ENCODE peak calls at places on chromosomes 2 and 18, in four cellular contexts. T is HCT116, G is H1, B is WTC11. S is an unnamed sample.

GRCh38 chr2:119795309-119796303 is 35.9 kb downstream of the PTPN4 start:
- DNase-seq in T (no peak), B (no peak), G (peak), S (no peak)

GRCh38 chr2:36407403-36407802 is 51.8 kb downstream of the CRIM1 start:
- DNase-seq in T (no peak), B (no peak), G (no peak), S (no peak)

GRCh38 chr2:10137053-10137843 is 14.7 kb downstream of the RRM2 start:
- DNase-seq in T (no peak), G (no peak), B (no peak), S (peak)

GRCh38 chr2:134818321-134818720 is 20.1 kb upstream of the ACMSD start:
- DNase-seq in T (peak), B (no peak), G (no peak), S (no peak)

GRCh38 chr2:234951386-234952269 is at the start of gene SH3BP4:
- DNase-seq in G (peak), T (no peak), B (peak), S (no peak)

GRCh38 chr2:221716434-221717303 is 144.6 kb upstream of the EPHA4 start:
- DNase-seq in G (no peak), B (no peak), T (no peak), S (no peak)

GRCh38 chr2:229454934-229455631 is 184.0 kb upstream of the PID1 start:
- DNase-seq in T (no peak), G (no peak), B (no peak), S (no peak)

GRCh38 chr2:11692966-11693521 is 23.0 kb upstream of the NTSR2 start:
- DNase-seq in G (peak), B (peak), T (peak), S (peak)

GRCh38 chr2:234725528-234726264 is 226.1 kb upstream of the SH3BP4 start:
- DNase-seq in T (no peak), G (no peak), B (no peak), S (no peak)

GRCh38 chr2:148132400-148132799 is 111.5 kb downstream of the MBD5 start:
- DNase-seq in G (no peak), B (no peak), T (no peak), S (no peak)

GRCh38 chr2:168626096-168626495 is 170.0 kb downstream of the CERS6 start:
- DNase-seq in G (no peak), T (no peak), B (no peak), S (peak)

GRCh38 chr2:240925191-240925575 is 19.0 kb downstream of the CROCC2 start:
- DNase-seq in G (peak), T (no peak), B (peak), S (peak)

GRCh38 chr18:25422230-25422629 is 70.3 kb upstream of the ZNF521 start:
- DNase-seq in G (no peak), T (no peak), B (no peak), S (no peak)

GRCh38 chr18:31489311-31489710 is 8.7 kb upstream of the DSG2 start:
- DNase-seq in B (no peak), T (no peak), G (no peak), S (no peak)

GRCh38 chr2:211423018-211423417 is 866.6 kb downstream of the CPS1 start:
- DNase-seq in G (no peak), T (no peak), B (no peak), S (no peak)

GRCh38 chr2:147572622-147573021 is 272.2 kb upstream of the ACVR2A start:
- DNase-seq in G (no peak), B (no peak), T (no peak), S (peak)

GRCh38 chr2:179201884-179202283 is 62.7 kb downstream of the SESTD1 start:
- DNase-seq in T (peak), B (no peak), G (no peak), S (peak)

GRCh38 chr2:27049422-27050280 is 1.8 kb upstream of the AGBL5 start:
- DNase-seq in G (no peak), B (no peak), T (no peak), S (no peak)

GRCh38 chr2:69608109-69608508 is 35.4 kb downstream of the AAK1 start:
- DNase-seq in T (no peak), G (no peak), B (no peak), S (no peak)

GRCh38 chr18:58013241-58014211 is 30.5 kb upstream of the NEDD4L start:
- DNase-seq in B (no peak), T (no peak), G (no peak), S (no peak)

GRCh38 chr18:45777393-45777792 is 48.1 kb upstream of the SIGLEC15 start:
- DNase-seq in B (no peak), G (no peak), T (no peak), S (no peak)

GRCh38 chr2:214057986-214058385 is 352.9 kb upstream of the VWC2L start:
- DNase-seq in T (no peak), B (no peak), G (no peak), S (no peak)

GRCh38 chr2:187302619-187303018 is 145.4 kb downstream of the CALCRL start:
- DNase-seq in B (no peak), T (no peak), G (no peak), S (no peak)

GRCh38 chr2:10777111-10777841 is 35.3 kb downstream of the PDIA6 start:
- DNase-seq in T (no peak), B (no peak), G (no peak), S (no peak)

GRCh38 chr18:36634573-36635216 is 194.1 kb downstream of the TPGS2 start:
- DNase-seq in G (no peak), B (no peak), T (no peak), S (no peak)

GRCh38 chr2:58923869-58924268 is 682.7 kb upstream of the FANCL start:
- DNase-seq in B (no peak), G (no peak), T (no peak), S (no peak)

GRCh38 chr2:26462511-26463251 is 15.2 kb downstream of the OTOF start:
- DNase-seq in T (peak), G (peak), B (peak), S (peak)

GRCh38 chr2:109447251-109447661 is 166.5 kb downstream of the SEPTIN10 start:
- DNase-seq in T (no peak), G (no peak), B (no peak), S (no peak)

GRCh38 chr2:2542966-2543555 is 212.0 kb upstream of the MYT1L start:
- DNase-seq in T (no peak), G (peak), B (peak), S (no peak)

GRCh38 chr2:189372688-189373257 is 68.5 kb upstream of the WDR75 start:
- DNase-seq in G (no peak), B (no peak), T (no peak), S (no peak)

GRCh38 chr2:96815326-96816126 is 542 bp upstream of the CNNM3 start:
- DNase-seq in B (no peak), T (no peak), G (no peak), S (no peak)

GRCh38 chr2:170843656-170844055 is 27.0 kb downstream of the GAD1 start:
- DNase-seq in T (peak), G (no peak), B (no peak), S (peak)

DNA sequence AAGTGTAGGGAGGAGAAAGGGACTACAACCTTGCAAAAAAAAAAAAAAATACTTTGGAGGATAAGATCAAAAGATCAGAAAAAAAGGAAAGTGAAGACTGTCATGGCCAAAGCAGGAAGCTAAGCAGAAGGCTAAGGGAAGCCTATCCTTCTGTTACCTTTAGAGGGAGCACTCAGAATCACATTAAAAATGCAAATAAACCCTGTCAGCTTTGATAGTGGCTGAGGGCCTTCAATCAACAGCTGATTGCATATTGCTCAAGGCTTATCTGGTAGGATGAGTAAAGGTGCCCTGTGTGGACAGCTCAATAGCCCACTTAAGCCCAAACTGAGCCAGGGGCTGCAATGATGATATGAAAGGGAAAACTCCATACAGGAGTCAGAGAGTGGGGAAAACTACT is 1021.2 kb downstream of the LRP1B start:
- DNase-seq in B (no peak), T (no peak), G (no peak), S (peak)
- TF ChIP-seq CTCF in B (no peak), T (no peak), G (peak), S (peak)

GRCh38 chr2:72214429-72215143 is 66.9 kb upstream of the CYP26B1 start:
- DNase-seq in G (no peak), B (no peak), T (no peak), S (no peak)

GRCh38 chr2:72208225-72208624 is 60.6 kb upstream of the CYP26B1 start:
- DNase-seq in G (no peak), T (no peak), B (no peak), S (no peak)

GRCh38 chr2:72211359-72211758 is 63.7 kb upstream of the CYP26B1 start:
- DNase-seq in T (no peak), G (no peak), B (no peak), S (no peak)

GRCh38 chr2:72210470-72210869 is 62.8 kb upstream of the CYP26B1 start:
- DNase-seq in B (no peak), G (no peak), T (no peak), S (no peak)

DNA sequence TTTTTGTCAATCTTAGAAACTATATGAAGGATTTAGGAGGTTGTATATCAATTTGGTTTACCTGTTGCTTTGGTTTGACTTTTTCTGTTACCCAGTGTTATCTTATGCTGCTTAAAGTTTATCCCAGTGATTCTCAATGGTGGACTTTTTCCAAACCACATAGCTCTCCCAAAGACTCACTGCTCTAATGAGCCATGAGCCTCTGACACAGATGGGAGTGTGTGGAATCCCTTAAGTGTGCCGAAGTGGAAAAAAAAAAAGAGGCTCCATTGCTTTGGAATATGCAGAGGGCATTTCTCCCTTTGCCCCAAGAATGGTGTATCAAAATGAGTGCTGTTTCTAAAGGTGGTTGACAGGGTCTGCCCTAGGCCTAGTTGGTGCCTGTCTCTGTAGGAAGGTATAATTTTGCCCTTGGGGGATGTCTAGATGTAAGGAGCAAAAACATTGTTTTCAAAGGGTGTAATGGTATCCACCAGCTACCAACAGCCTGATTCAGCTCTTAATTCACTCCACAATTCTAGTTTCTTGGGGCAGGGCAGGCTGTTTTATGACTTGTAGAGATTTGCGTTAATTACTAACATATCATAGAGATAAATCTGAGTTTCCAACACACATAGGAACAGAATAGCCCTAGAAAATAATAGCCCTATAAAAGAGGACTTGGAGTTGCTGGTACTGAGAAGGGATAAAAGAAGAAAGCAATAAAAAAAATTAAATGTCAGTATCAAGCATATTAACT is 64.3 kb upstream of the CYP26B1 start:
- DNase-seq in G (no peak), B (no peak), T (no peak), S (no peak)
- TF ChIP-seq MAX in G (no peak), B (no peak), T (no peak), S (no peak)

GRCh38 chr2:67824196-67824595 is 238.6 kb downstream of the C1D start:
- DNase-seq in G (no peak), B (no peak), T (no peak), S (no peak)
- TF ChIP-seq CTCF in G (no peak), B (no peak), T (no peak), S (no peak)

GRCh38 chr18:13461488-13461887 is 242.9 kb downstream of the LDLRAD4 start:
- DNase-seq in B (no peak), G (no peak), T (no peak), S (peak)
- TF ChIP-seq MAX in B (no peak), G (no peak), T (no peak), S (no peak)

DNA sequence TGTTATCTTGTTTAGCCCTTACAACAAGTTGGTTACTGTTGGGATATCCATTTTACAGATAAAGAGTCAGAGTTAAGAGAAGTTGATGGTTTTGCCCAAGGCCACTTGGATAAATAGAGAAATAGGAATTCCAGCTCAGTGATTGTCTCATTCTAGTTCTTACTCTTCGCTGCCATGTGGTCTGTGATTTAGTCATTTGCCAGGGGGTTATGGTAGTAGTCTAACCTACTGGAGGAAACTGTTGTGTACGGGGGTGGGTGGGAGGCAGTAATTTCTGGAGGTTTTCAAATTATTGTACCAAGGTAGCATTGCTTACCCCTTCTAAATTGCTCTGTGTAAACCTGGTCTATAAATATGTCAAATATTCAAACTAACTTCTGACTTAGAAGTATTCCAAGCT is 110.4 kb downstream of the MAP2 start:
- DNase-seq in B (no peak), G (no peak), T (no peak), S (no peak)
- TF ChIP-seq CTCF in B (no peak), G (no peak), T (no peak), S (no peak)

DNA sequence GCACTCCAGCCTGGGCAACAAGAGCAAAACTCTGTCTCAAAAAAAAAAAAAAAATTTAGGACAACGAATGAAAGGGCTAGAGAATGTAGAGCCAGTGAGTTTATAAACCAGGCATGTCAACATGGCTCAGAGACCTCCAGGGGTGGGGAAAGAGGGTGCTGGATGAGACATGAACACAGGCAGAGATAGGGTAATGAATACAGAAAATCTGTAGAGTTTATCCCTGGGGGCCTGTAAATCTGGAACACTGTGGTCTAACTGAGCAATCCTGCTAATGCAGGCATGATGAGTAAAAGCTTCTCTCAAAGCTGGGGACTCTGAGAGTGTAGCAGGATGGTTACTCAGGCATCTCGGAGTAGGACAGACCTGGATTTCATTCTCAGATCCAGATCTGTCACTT is 59.2 kb upstream of the IGFBP2 start:
- DNase-seq in B (no peak), G (no peak), T (no peak), S (peak)
- TF ChIP-seq MAX in B (no peak), G (no peak), T (no peak), S (no peak)

DNA sequence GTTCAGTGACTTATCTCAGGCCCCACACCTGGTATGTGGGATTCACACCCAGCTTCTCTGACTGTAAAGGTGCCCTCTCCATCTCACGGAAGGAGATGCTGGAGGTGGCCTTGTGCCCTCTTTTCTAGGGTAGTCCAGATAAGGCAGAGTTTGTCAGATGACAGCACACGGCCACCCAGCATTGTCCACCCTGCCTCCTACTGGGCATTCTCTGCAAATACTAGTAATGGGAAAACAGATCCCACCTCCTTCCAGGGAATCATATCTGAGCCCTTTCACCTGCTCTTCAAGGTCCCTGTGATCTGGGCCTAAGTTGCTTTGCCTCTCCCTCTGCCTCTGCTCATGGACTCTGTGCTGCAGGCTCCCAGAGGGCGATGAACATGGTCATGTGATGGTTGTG is 214.7 kb downstream of the CLIP4 start:
- DNase-seq in G (no peak), T (no peak), B (no peak), S (no peak)
- TF ChIP-seq CTCF in G (peak), T (peak), B (peak), S (peak)

DNA sequence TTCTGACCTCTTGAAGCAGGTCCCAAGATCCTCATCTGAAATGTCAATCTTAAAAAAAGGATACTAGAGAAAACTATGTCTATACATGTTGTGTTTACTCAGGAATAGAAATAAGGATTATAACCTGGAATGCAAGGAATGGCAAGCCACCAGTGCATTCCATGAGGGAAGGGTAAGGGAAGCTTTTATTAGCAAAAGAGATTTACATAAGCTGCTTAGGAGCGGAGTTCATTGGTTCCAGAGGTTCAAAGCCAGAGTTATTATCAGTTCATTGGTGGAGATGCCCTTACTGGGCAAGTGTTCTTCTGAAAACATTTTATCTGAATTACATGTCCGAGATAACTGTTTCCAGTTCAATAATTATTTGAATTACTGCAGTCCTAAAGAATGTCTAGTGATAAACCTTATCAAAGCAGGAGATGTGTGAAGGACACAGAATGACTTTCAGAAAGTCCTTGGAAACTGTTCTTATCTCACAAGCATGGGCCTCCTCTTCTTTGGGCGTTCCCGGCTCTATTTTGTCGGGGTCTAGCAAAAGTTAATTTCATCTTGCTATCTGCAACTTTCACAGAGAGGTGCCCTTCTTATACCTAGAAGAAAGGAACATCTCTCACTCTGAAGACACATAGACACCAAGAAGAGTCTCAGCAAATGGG is 23.5 kb downstream of the COMMD1 start:
- DNase-seq in B (no peak), G (no peak), T (no peak), S (no peak)
- TF ChIP-seq MAX in B (no peak), G (no peak), T (no peak), S (no peak)

DNA sequence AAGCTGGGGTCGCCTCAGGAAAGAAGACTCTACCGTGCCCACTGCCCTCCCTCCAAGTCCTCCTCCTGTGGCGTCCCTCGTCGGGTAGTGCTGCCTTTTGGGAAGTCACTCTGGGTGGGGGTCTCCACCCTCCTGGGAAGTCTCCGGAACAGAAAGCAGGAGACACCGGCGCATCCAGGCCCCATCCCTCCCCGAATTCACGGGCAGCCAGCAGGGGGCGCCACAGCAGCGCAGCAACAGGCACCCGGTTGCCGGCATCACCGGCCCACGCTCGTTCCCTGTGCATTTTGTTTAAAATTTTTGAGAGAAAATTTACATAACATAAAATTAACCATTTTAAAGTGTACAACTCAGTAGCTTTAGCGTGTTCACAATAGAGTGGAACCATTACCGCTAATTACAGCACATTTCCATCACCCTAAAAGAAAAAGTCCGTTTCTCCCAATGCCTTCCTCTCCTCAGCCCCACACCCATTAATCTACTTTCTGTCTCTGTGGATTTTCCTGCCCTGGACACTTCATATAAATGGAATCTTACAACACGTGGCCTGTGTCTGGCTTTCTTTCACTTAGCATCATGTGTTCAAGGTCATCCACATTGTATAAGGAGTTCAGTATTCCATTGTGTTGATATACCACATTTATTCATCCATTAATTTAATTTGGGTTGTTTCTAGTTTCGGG is 62.3 kb downstream of the ADNP2 start:
- DNase-seq in G (peak), T (no peak), B (peak), S (peak)
- TF ChIP-seq CTCF in G (peak), T (peak), B (peak), S (peak)